ENCODE peak calls at places on chromosomes 7 and 10, in six cellular contexts. One of them, this sample, is unnamed.
A peak's percentile ranks its signal among the peaks of the same experiment; 100 is the strongest.

GRCh38 chr7:44221231-44221791 is 20.5 kb downstream of the YKT6 start:
- DNase-seq in NCI-H1694: no peak
- DNase-seq in COR-L47: no peak
- DNase-seq in activated B cell treated with CpG ODN at 0.5 μM for 24 hours: no peak
- DNase-seq in activated CD8-positive, alpha-beta T cell treated with anti-CD3 and anti-CD28 coated beads, Interleukin-2, amount 10 ng/mL, durations not matched to agents 7 days and 5 days: no peak
- DNase-seq in glutamatergic neuron: peak; percentile 44
- DNase-seq in this sample: peak; percentile 49

GRCh38 chr10:48496831-48497792 is 107.8 kb downstream of the ARHGAP22 start:
- DNase-seq in COR-L47: no peak
- DNase-seq in NCI-H1694: no peak
- DNase-seq in glutamatergic neuron: no peak
- DNase-seq in activated B cell treated with CpG ODN at 0.5 μM for 24 hours: peak; percentile 9
- DNase-seq in activated CD8-positive, alpha-beta T cell treated with anti-CD3 and anti-CD28 coated beads, Interleukin-2, amount 10 ng/mL, durations not matched to agents 7 days and 5 days: no peak
- DNase-seq in this sample: no peak

GRCh38 chr7:102913846-102914245 is 1.0 kb downstream of the LRRC17 start:
- DNase-seq in activated CD8-positive, alpha-beta T cell treated with anti-CD3 and anti-CD28 coated beads, Interleukin-2, amount 10 ng/mL, durations not matched to agents 7 days and 5 days: no peak
- DNase-seq in NCI-H1694: no peak
- DNase-seq in glutamatergic neuron: no peak
- DNase-seq in COR-L47: no peak
- DNase-seq in activated B cell treated with CpG ODN at 0.5 μM for 24 hours: no peak
- DNase-seq in this sample: no peak

GRCh38 chr7:134752006-134752760 is 27.3 kb upstream of the CALD1 start:
- DNase-seq in glutamatergic neuron: no peak
- DNase-seq in activated CD8-positive, alpha-beta T cell treated with anti-CD3 and anti-CD28 coated beads, Interleukin-2, amount 10 ng/mL, durations not matched to agents 7 days and 5 days: no peak
- DNase-seq in NCI-H1694: no peak
- DNase-seq in activated B cell treated with CpG ODN at 0.5 μM for 24 hours: no peak
- DNase-seq in COR-L47: no peak
- DNase-seq in this sample: no peak

GRCh38 chr10:132742167-132742836 is 43.6 kb downstream of the NKX6-2 start:
- DNase-seq in activated B cell treated with CpG ODN at 0.5 μM for 24 hours: no peak
- DNase-seq in COR-L47: no peak
- DNase-seq in NCI-H1694: no peak
- DNase-seq in activated CD8-positive, alpha-beta T cell treated with anti-CD3 and anti-CD28 coated beads, Interleukin-2, amount 10 ng/mL, durations not matched to agents 7 days and 5 days: no peak
- DNase-seq in glutamatergic neuron: no peak
- DNase-seq in this sample: no peak

GRCh38 chr10:79473511-79474095 is 28.2 kb upstream of the ZCCHC24 start:
- DNase-seq in activated B cell treated with CpG ODN at 0.5 μM for 24 hours: no peak
- DNase-seq in glutamatergic neuron: no peak
- DNase-seq in activated CD8-positive, alpha-beta T cell treated with anti-CD3 and anti-CD28 coated beads, Interleukin-2, amount 10 ng/mL, durations not matched to agents 7 days and 5 days: no peak
- DNase-seq in NCI-H1694: no peak
- DNase-seq in COR-L47: no peak
- DNase-seq in this sample: no peak

GRCh38 chr7:101804087-101804631 is 13.3 kb upstream of the CUX1 start:
- DNase-seq in NCI-H1694: no peak
- DNase-seq in activated CD8-positive, alpha-beta T cell treated with anti-CD3 and anti-CD28 coated beads, Interleukin-2, amount 10 ng/mL, durations not matched to agents 7 days and 5 days: no peak
- DNase-seq in glutamatergic neuron: no peak
- DNase-seq in activated B cell treated with CpG ODN at 0.5 μM for 24 hours: no peak
- DNase-seq in COR-L47: no peak
- DNase-seq in this sample: no peak

GRCh38 chr7:22147113-22147512 is 201.4 kb upstream of the CDCA7L start:
- DNase-seq in activated B cell treated with CpG ODN at 0.5 μM for 24 hours: no peak
- DNase-seq in activated CD8-positive, alpha-beta T cell treated with anti-CD3 and anti-CD28 coated beads, Interleukin-2, amount 10 ng/mL, durations not matched to agents 7 days and 5 days: peak; percentile 26
- DNase-seq in COR-L47: no peak
- DNase-seq in NCI-H1694: no peak
- DNase-seq in glutamatergic neuron: no peak
- DNase-seq in this sample: peak; percentile 89

GRCh38 chr7:158133515-158134271 is 453.9 kb downstream of the PTPRN2 start:
- DNase-seq in activated B cell treated with CpG ODN at 0.5 μM for 24 hours: no peak
- DNase-seq in glutamatergic neuron: no peak
- DNase-seq in NCI-H1694: no peak
- DNase-seq in COR-L47: no peak
- DNase-seq in activated CD8-positive, alpha-beta T cell treated with anti-CD3 and anti-CD28 coated beads, Interleukin-2, amount 10 ng/mL, durations not matched to agents 7 days and 5 days: no peak
- DNase-seq in this sample: no peak

This sample was measured in BE2C.